ENCODE peak calls at places on chromosomes 4 and X, in seven cellular contexts. Y, U, S, C, N, D and M are unnamed samples.

GRCh38 chr4:17770845-17771244 is 10.6 kb downstream of the FAM184B start:
- DNase-seq in Y (no peak), U (no peak), S (no peak), C (no peak), N (no peak), D (no peak), M (no peak)

GRCh38 chrX:46456125-46456922 is 88.9 kb downstream of the ZNF674 start:
- DNase-seq in Y (no peak), U (no peak), S (no peak), C (no peak), N (no peak), D (no peak), M (no peak)

GRCh38 chrX:16185725-16186136 is 18.4 kb downstream of the MAGEB17 start:
- DNase-seq in Y (no peak), U (no peak), S (peak), C (peak), N (no peak), D (no peak), M (no peak)

GRCh38 chrX:21524008-21524407 is 134.1 kb downstream of the KLHL34 start:
- DNase-seq in Y (no peak), U (no peak), S (no peak), C (no peak), N (no peak), D (no peak), M (no peak)

GRCh38 chr4:114400531-114400930 is 198.1 kb upstream of the UGT8 start:
- DNase-seq in Y (no peak), U (no peak), S (peak), C (no peak), N (no peak), D (no peak), M (no peak)

GRCh38 chr4:80035336-80035735 is 37.7 kb downstream of the ANTXR2 start:
- DNase-seq in Y (no peak), U (peak), S (no peak), C (no peak), N (no peak), D (no peak), M (no peak)

GRCh38 chr4:141684785-141685184 is 48.4 kb downstream of the IL15 start:
- DNase-seq in Y (no peak), U (no peak), S (no peak), C (no peak), N (no peak), D (no peak), M (no peak)

GRCh38 chr4:7872264-7872771 is 67.3 kb downstream of the AFAP1 start:
- DNase-seq in Y (no peak), U (no peak), S (peak), C (peak), N (no peak), D (no peak), M (no peak)

GRCh38 chr4:13918110-13918509 is 290.6 kb upstream of the BOD1L1 start:
- DNase-seq in Y (no peak), U (no peak), S (peak), C (no peak), N (no peak), D (no peak), M (no peak)

GRCh38 chrX:125778256-125778655 is 387.8 kb downstream of the DCAF12L2 start:
- DNase-seq in Y (no peak), U (no peak), S (no peak), C (no peak), N (no peak), D (no peak), M (no peak)